ENCODE peak calls at places on chromosomes 12 and 14, in five cellular contexts. P is GM13977, E is HTR-8/SVneo, X is cardiac fibroblast, A is NCI-H748 treated with DMSO at 0.1 percent for 48 hours. Z is an unnamed sample.

GRCh38 chr14:39547845-39548244 is 115.6 kb upstream of the FBXO33 start:
- DNase-seq in X (no peak), P (no peak), E (no peak), A (no peak), Z (no peak)

GRCh38 chr12:130427381-130427887 is 89.7 kb downstream of the PIWIL1 start:
- DNase-seq in X (no peak), E (no peak), A (no peak), P (no peak), Z (no peak)

GRCh38 chr12:47014474-47014873 is 64.9 kb upstream of the PCED1B start:
- DNase-seq in A (no peak), E (peak; percentile 32), X (peak; percentile 68), P (no peak), Z (peak; percentile 88)

GRCh38 chr12:104056419-104056972 is 6.5 kb upstream of the GLT8D2 start:
- DNase-seq in A (no peak), P (no peak), E (no peak), X (no peak), Z (no peak)

GRCh38 chr14:39217214-39217879 is 16.4 kb upstream of the MIA2 start:
- DNase-seq in A (peak; percentile 5), P (no peak), E (no peak), X (no peak), Z (no peak)

GRCh38 chr12:26434299-26434915 is 239.0 kb downstream of the SSPN start:
- DNase-seq in P (peak; percentile 20), X (peak; percentile 70), A (peak; percentile 56), E (peak; percentile 64), Z (peak; percentile 73)

GRCh38 chr12:98594050-98594853 is 766 bp downstream of the SLC25A3 start:
- DNase-seq in E (no peak), X (peak; percentile 35), A (peak; percentile 11), P (no peak), Z (peak; percentile 36)

GRCh38 chr12:22115711-22116110 is 69.7 kb downstream of the CMAS start:
- DNase-seq in X (no peak), E (no peak), A (no peak), P (no peak), Z (no peak)

GRCh38 chr14:34098045-34098984 is 147.4 kb upstream of the EGLN3 start:
- DNase-seq in E (peak; percentile 34), A (no peak), P (no peak), X (peak; percentile 74), Z (peak; percentile 70)

GRCh38 chr12:26821212-26821701 is 11.7 kb downstream of the ITPR2 start:
- DNase-seq in A (no peak), P (no peak), X (peak; percentile 38), E (no peak), Z (no peak)

GRCh38 chr12:119808441-119808840 is 68.7 kb downstream of the CIT start:
- DNase-seq in E (no peak), A (no peak), X (no peak), P (no peak), Z (peak; percentile 14)

GRCh38 chr12:124881123-124881522 is 17.5 kb upstream of the SCARB1 start:
- DNase-seq in E (no peak), P (no peak), X (peak; percentile 15), A (no peak), Z (no peak)

GRCh38 chr12:130070017-130070653 is 92.1 kb upstream of the FZD10 start:
- DNase-seq in E (no peak), X (no peak), P (no peak), A (no peak), Z (no peak)

GRCh38 chr14:91374897-91375747 is 42.5 kb downstream of the CCDC88C start:
- DNase-seq in P (no peak), X (no peak), A (peak; percentile 88), E (no peak), Z (no peak)

GRCh38 chr12:6404390-6404789 is 20.4 kb downstream of the LTBR start:
- DNase-seq in A (no peak), X (no peak), P (no peak), E (no peak), Z (no peak)

GRCh38 chr14:105045710-105046326 is 19.4 kb downstream of the GPR132 start:
- DNase-seq in X (peak; percentile 85), A (peak; percentile 59), E (peak; percentile 85), P (peak; percentile 96), Z (peak; percentile 80)

GRCh38 chr12:114671664-114672476 is 12.1 kb downstream of the TBX3 start:
- DNase-seq in P (no peak), A (no peak), E (no peak), X (no peak), Z (no peak)

GRCh38 chr12:6443361-6443983 is 1.3 kb upstream of the CD27 start:
- DNase-seq in E (no peak), A (no peak), P (no peak), X (no peak), Z (no peak)

GRCh38 chr12:120292661-120293531 is at the start of gene RNU4-1:
- DNase-seq in X (peak; percentile 96), P (peak; percentile 70), A (peak; percentile 94), E (peak; percentile 54), Z (peak; percentile 92)

GRCh38 chr12:48002773-48003218 is 1.5 kb downstream of the COL2A1 start:
- DNase-seq in P (no peak), E (peak; percentile 14), X (peak; percentile 38), A (peak; percentile 55), Z (peak; percentile 18)

GRCh38 chr12:104653730-104654328 is 197.1 kb downstream of the CHST11 start:
- DNase-seq in P (peak; percentile 25), X (no peak), A (no peak), E (no peak), Z (no peak)

GRCh38 chr14:51651388-51652167 is at the start of gene FRMD6:
- DNase-seq in A (peak; percentile 46), X (peak; percentile 92), P (peak; percentile 96), E (peak; percentile 67), Z (peak; percentile 86)

GRCh38 chr14:20905661-20906060 is 14.5 kb downstream of the RNASE3 start:
- DNase-seq in P (no peak), E (no peak), X (no peak), A (no peak), Z (no peak)

GRCh38 chr12:15151141-15152091 is 69.8 kb downstream of the RERG start:
- DNase-seq in X (peak; percentile 46), A (peak; percentile 6), E (no peak), P (no peak), Z (peak; percentile 48)

GRCh38 chr12:21155517-21156351 is 24.7 kb downstream of the SLCO1B1 start:
- DNase-seq in A (no peak), E (no peak), X (no peak), P (no peak), Z (no peak)

GRCh38 chr12:69070319-69071090 is 137.5 kb upstream of the CPM start:
- DNase-seq in E (peak; percentile 59), A (peak; percentile 14), P (peak; percentile 57), X (peak; percentile 77), Z (peak; percentile 83)

GRCh38 chr12:112858776-112859175 is 48.0 kb upstream of the OAS1 start:
- DNase-seq in A (peak; percentile 75), E (no peak), X (no peak), P (no peak), Z (no peak)

GRCh38 chr12:104166465-104166864 is 28.5 kb upstream of the NFYB start:
- DNase-seq in X (peak; percentile 80), E (no peak), P (no peak), A (no peak), Z (peak; percentile 78)

GRCh38 chr12:45966486-45966885 is 23.9 kb downstream of the SCAF11 start:
- DNase-seq in X (peak; percentile 80), P (no peak), A (no peak), E (peak; percentile 57), Z (peak; percentile 82)

GRCh38 chr12:28172434-28173030 is 17.7 kb upstream of the CCDC91 start:
- DNase-seq in X (peak; percentile 82), P (no peak), A (peak; percentile 5), E (peak; percentile 71), Z (peak; percentile 81)

GRCh38 chr12:50507930-50508329 is 3.1 kb downstream of the DIP2B start:
- DNase-seq in X (no peak), E (no peak), A (no peak), P (no peak), Z (no peak)

GRCh38 chr12:65667932-65668331 is 156.4 kb upstream of the HMGA2 start:
- DNase-seq in X (no peak), E (no peak), A (no peak), P (no peak), Z (no peak)

GRCh38 chr14:63891148-63891964 is 38.6 kb downstream of the SYNE2 start:
- DNase-seq in X (peak; percentile 54), P (no peak), A (no peak), E (no peak), Z (peak; percentile 14)

GRCh38 chr14:53044486-53044885 is 93.6 kb upstream of the FERMT2 start:
- DNase-seq in P (no peak), E (peak; percentile 31), A (no peak), X (peak; percentile 58), Z (peak; percentile 78)

GRCh38 chr14:28012629-28013415 is 753.8 kb upstream of the FOXG1 start:
- DNase-seq in A (no peak), P (no peak), E (no peak), X (no peak), Z (no peak)

GRCh38 chr12:109264095-109264942 is 44.8 kb downstream of the FOXN4 start:
- DNase-seq in P (peak; percentile 83), X (peak; percentile 68), A (peak; percentile 75), E (peak; percentile 82), Z (peak; percentile 55)

GRCh38 chr12:101642115-101643067 is 47.6 kb downstream of the MYBPC1 start:
- DNase-seq in P (no peak), X (no peak), E (no peak), A (peak; percentile 59), Z (no peak)

GRCh38 chr12:2999265-2999841 is 40.2 kb downstream of the TEAD4 start:
- DNase-seq in E (no peak), P (no peak), A (no peak), X (no peak), Z (no peak)

GRCh38 chr14:65042731-65043372 is 56.2 kb downstream of the FNTB start:
- DNase-seq in X (no peak), P (peak; percentile 55), A (no peak), E (no peak), Z (no peak)

Z was measured in fibroblast of the aortic adventitia.